ENCODE peak calls at places on chromosomes 12 and 14, in nine cellular contexts. Y is kidney; A is OCI-LY7; W is CD8-positive, alpha-beta T cell; T is adrenal gland; O is Peyer's patch; H is lung; E is WERI-Rb-1; R is tibial artery. P is an unnamed sample.

GRCh38 chr12:55188974-55189556 is 31.8 kb upstream of the OR10A7 start:
- DNase-seq in Y (no peak), A (peak; percentile 78), W (peak; percentile 44), T (no peak), O (no peak), H (peak; percentile 47), E (peak; percentile 44), R (no peak), P (peak; percentile 34)

GRCh38 chr14:96938946-96939345 is 141.8 kb downstream of the VRK1 start:
- DNase-seq in Y (no peak), A (no peak), W (no peak), T (no peak), O (no peak), H (no peak), E (no peak), R (no peak), P (no peak)

GRCh38 chr14:91493169-91493568 is 16.9 kb downstream of the PPP4R3A start:
- DNase-seq in Y (no peak), A (no peak), W (no peak), T (no peak), O (no peak), H (no peak), E (no peak), R (no peak), P (no peak)

GRCh38 chr12:62642509-62642908 is 175.9 kb downstream of the MON2 start:
- DNase-seq in Y (no peak), A (no peak), W (no peak), T (no peak), O (no peak), H (no peak), E (no peak), R (no peak), P (no peak)

GRCh38 chr12:113244015-113244983 is 23.0 kb downstream of the TPCN1 start:
- DNase-seq in Y (peak; percentile 89), A (no peak), W (no peak), T (peak; percentile 96), O (peak; percentile 54), H (peak; percentile 86), E (no peak), R (peak; percentile 71), P (no peak)

GRCh38 chr14:62031504-62031903 is 269.3 kb downstream of the SNAPC1 start:
- DNase-seq in Y (no peak), A (no peak), W (no peak), T (no peak), O (no peak), H (no peak), E (no peak), R (no peak), P (no peak)

GRCh38 chr12:46046436-46046835 is 56.1 kb upstream of the SCAF11 start:
- DNase-seq in Y (no peak), A (no peak), W (no peak), T (no peak), O (no peak), H (no peak), E (no peak), R (no peak), P (no peak)

GRCh38 chr12:89750821-89751227 is 42.2 kb upstream of the ATP2B1 start:
- DNase-seq in Y (no peak), A (no peak), W (no peak), T (no peak), O (no peak), H (no peak), E (no peak), R (no peak), P (no peak)

GRCh38 chr12:57242329-57242690 is 8.7 kb downstream of the STAC3 start:
- DNase-seq in Y (no peak), A (peak; percentile 47), W (no peak), T (peak; percentile 69), O (peak; percentile 72), H (no peak), E (no peak), R (no peak), P (no peak)

GRCh38 chr12:28583771-28584261 is 393.6 kb downstream of the CCDC91 start:
- DNase-seq in Y (no peak), A (no peak), W (no peak), T (no peak), O (no peak), H (no peak), E (no peak), R (no peak), P (no peak)

GRCh38 chr12:65881965-65882413 is 57.7 kb downstream of the HMGA2 start:
- DNase-seq in Y (peak; percentile 84), A (no peak), W (no peak), T (peak; percentile 70), O (peak; percentile 53), H (peak; percentile 48), E (no peak), R (peak; percentile 91), P (no peak)

GRCh38 chr12:76020731-76021672 is 10.6 kb downstream of the PHLDA1 start:
- DNase-seq in Y (no peak), A (no peak), W (peak; percentile 62), T (peak; percentile 72), O (no peak), H (no peak), E (no peak), R (no peak), P (no peak)

GRCh38 chr12:93946542-93947150 is 201.7 kb upstream of the PLXNC1 start:
- DNase-seq in Y (no peak), A (no peak), W (no peak), T (no peak), O (no peak), H (no peak), E (no peak), R (no peak), P (no peak)

GRCh38 chr12:47328831-47329545 is 249.2 kb upstream of the AMIGO2 start:
- DNase-seq in Y (no peak), A (no peak), W (no peak), T (no peak), O (no peak), H (no peak), E (no peak), R (no peak), P (no peak)

GRCh38 chr12:11922361-11922760 is 148.4 kb upstream of the BCL2L14 start:
- DNase-seq in Y (no peak), A (peak; percentile 13), W (no peak), T (no peak), O (no peak), H (no peak), E (no peak), R (no peak), P (no peak)

GRCh38 chr14:89908712-89909450 is 45.6 kb downstream of the EFCAB11 start:
- DNase-seq in Y (no peak), A (no peak), W (no peak), T (no peak), O (no peak), H (no peak), E (no peak), R (no peak), P (no peak)

GRCh38 chr12:117148642-117149041 is 41.6 kb downstream of the FBXO21 start:
- DNase-seq in Y (no peak), A (no peak), W (no peak), T (no peak), O (no peak), H (no peak), E (no peak), R (no peak), P (no peak)

GRCh38 chr12:14883663-14884062 is 2.0 kb downstream of the MGP start:
- DNase-seq in Y (no peak), A (no peak), W (no peak), T (no peak), O (no peak), H (no peak), E (no peak), R (no peak), P (no peak)

GRCh38 chr12:5716991-5717390 is 228.1 kb downstream of the ANO2 start:
- DNase-seq in Y (no peak), A (no peak), W (no peak), T (peak; percentile 11), O (no peak), H (no peak), E (no peak), R (no peak), P (no peak)

GRCh38 chr14:96901227-96901626 is 104.0 kb downstream of the VRK1 start:
- DNase-seq in Y (no peak), A (peak; percentile 17), W (no peak), T (no peak), O (no peak), H (peak; percentile 14), E (no peak), R (no peak), P (no peak)

DNA sequence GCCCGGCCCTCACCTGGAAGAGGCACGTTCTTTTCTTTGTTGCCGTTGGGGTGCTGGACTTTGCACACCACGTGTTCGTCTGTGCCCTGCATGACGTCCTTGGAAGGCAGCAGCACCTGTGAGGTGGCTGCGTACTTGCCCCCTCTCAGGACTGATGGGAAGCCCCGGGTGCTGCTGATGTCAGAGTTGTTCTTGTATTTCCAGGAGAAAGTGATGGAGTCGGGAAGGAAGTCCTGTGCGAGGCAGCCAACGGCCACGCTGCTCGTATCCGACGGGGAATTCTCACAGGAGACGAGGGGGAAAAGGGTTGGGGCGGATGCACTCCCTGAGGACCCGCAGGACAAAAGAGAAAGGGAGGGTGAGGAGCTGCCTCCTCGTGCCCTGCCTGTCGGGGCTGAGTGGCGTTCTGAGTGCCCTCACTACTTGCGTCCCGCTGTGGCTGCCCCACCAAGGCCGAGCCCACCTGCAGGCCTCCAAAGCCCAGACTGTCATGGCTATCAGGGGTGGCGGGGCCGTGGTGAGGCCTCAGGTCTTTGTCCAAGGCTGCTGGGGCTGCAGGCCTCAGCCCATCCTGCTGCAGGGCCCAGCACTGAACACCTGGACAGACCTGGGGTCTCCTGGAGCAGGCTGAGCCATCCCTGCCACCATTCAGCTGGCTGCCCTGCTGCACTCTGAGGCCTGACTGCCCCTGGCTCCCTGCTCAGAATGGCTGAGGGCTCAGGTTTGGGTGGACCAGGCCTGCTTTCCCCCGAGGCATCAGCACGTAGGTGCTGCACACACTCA is 329.7 kb downstream of the TMEM121 start:
- DNase-seq in Y (peak; percentile 61), A (peak; percentile 66), W (no peak), T (peak; percentile 41), O (peak; percentile 34), H (no peak), E (no peak), R (no peak), P (no peak)
- H3K9me3 ChIP-seq in Y (no peaks in the 10 kb centered on the region), A (no peaks in the 10 kb centered on the region), W (no peaks in the 10 kb centered on the region), T (no peaks in the 10 kb centered on the region), O (no peaks in the 10 kb centered on the region), H (no peaks in the 10 kb centered on the region), E (no peaks in the 10 kb centered on the region), R (no peaks in the 10 kb centered on the region), P (no peaks in the 10 kb centered on the region)

GRCh38 chr14:40987481-40987880 is 619.2 kb upstream of the LRFN5 start:
- DNase-seq in Y (no peak), A (no peak), W (no peak), T (no peak), O (no peak), H (no peak), E (no peak), R (no peak), P (no peak)
- H3K9me3 ChIP-seq in Y (peaks cover 2% of the 10 kb centered on the region), A (no peaks in the 10 kb centered on the region), W (no peaks in the 10 kb centered on the region), T (no peaks in the 10 kb centered on the region), O (peaks cover 3% of the 10 kb centered on the region), H (peaks cover 3% of the 10 kb centered on the region), E (no peaks in the 10 kb centered on the region), R (no peaks in the 10 kb centered on the region), P (no peaks in the 10 kb centered on the region)

GRCh38 chr12:131101006-131101405 is 147.3 kb downstream of the ADGRD1 start:
- DNase-seq in Y (no peak), A (no peak), W (no peak), T (peak; percentile 24), O (no peak), H (no peak), E (peak; percentile 1), R (peak; percentile 15), P (peak; percentile 1)
- H3K9me3 ChIP-seq in Y (no peaks in the 10 kb centered on the region), A (no peaks in the 10 kb centered on the region), W (no peaks in the 10 kb centered on the region), T (no peaks in the 10 kb centered on the region), O (no peaks in the 10 kb centered on the region), H (no peaks in the 10 kb centered on the region), E (no peaks in the 10 kb centered on the region), R (no peaks in the 10 kb centered on the region), P (no peaks in the 10 kb centered on the region)

GRCh38 chr14:29529418-29529817 is 398.2 kb downstream of the PRKD1 start:
- DNase-seq in Y (no peak), A (no peak), W (no peak), T (no peak), O (no peak), H (no peak), E (no peak), R (no peak), P (no peak)
- H3K9me3 ChIP-seq in Y (no peaks in the 10 kb centered on the region), A (no peaks in the 10 kb centered on the region), W (no peaks in the 10 kb centered on the region), T (no peaks in the 10 kb centered on the region), O (no peaks in the 10 kb centered on the region), H (no peaks in the 10 kb centered on the region), E (no peaks in the 10 kb centered on the region), R (no peaks in the 10 kb centered on the region), P (no peaks in the 10 kb centered on the region)